ENCODE peak calls at places on chromosomes 16 and 17, in eight cellular contexts. One of them, this sample, is unnamed.

GRCh38 chr17:61689610-61690180 is 98.7 kb upstream of the NACA2 start:
- DNase-seq in neural crest cell: no peak
- DNase-seq in natural killer cell: no peak
- DNase-seq in kidney epithelial cell: no peak
- DNase-seq in cardiac fibroblast: peak; percentile 49
- DNase-seq in A549: no peak
- DNase-seq in tibial nerve: no peak
- DNase-seq in omental fat pad: no peak
- DNase-seq in this sample: no peak

GRCh38 chr16:71769222-71769621 is 39.4 kb downstream of the AP1G1 start:
- DNase-seq in kidney epithelial cell: no peak
- DNase-seq in natural killer cell: no peak
- DNase-seq in tibial nerve: no peak
- DNase-seq in omental fat pad: no peak
- DNase-seq in A549: no peak
- DNase-seq in cardiac fibroblast: no peak
- DNase-seq in neural crest cell: no peak
- DNase-seq in this sample: no peak

GRCh38 chr17:73308017-73308823 is 3.6 kb downstream of the CDC42EP4 start:
- DNase-seq in neural crest cell: no peak
- DNase-seq in kidney epithelial cell: peak; percentile 51
- DNase-seq in cardiac fibroblast: peak; percentile 82
- DNase-seq in omental fat pad: no peak
- DNase-seq in natural killer cell: no peak
- DNase-seq in A549: peak; percentile 92
- DNase-seq in tibial nerve: peak; percentile 65
- DNase-seq in this sample: peak; percentile 54

GRCh38 chr16:69443809-69444611 is 19.6 kb downstream of the CYB5B start:
- DNase-seq in A549: no peak
- DNase-seq in omental fat pad: no peak
- DNase-seq in neural crest cell: no peak
- DNase-seq in natural killer cell: peak; percentile 48
- DNase-seq in tibial nerve: peak; percentile 17
- DNase-seq in kidney epithelial cell: no peak
- DNase-seq in cardiac fibroblast: peak; percentile 72
- DNase-seq in this sample: no peak

GRCh38 chr17:42101513-42102292 is 3.4 kb upstream of the ZNF385C start:
- DNase-seq in kidney epithelial cell: no peak
- DNase-seq in cardiac fibroblast: peak; percentile 79
- DNase-seq in omental fat pad: peak; percentile 86
- DNase-seq in natural killer cell: peak; percentile 49
- DNase-seq in neural crest cell: peak; percentile 90
- DNase-seq in A549: peak; percentile 93
- DNase-seq in tibial nerve: peak; percentile 86
- DNase-seq in this sample: no peak

GRCh38 chr17:4175921-4176802 is 33.2 kb downstream of the CYB5D2 start:
- DNase-seq in A549: no peak
- DNase-seq in natural killer cell: peak; percentile 32
- DNase-seq in tibial nerve: no peak
- DNase-seq in kidney epithelial cell: no peak
- DNase-seq in omental fat pad: no peak
- DNase-seq in cardiac fibroblast: no peak
- DNase-seq in neural crest cell: no peak
- DNase-seq in this sample: no peak

GRCh38 chr16:56477096-56477878 is 25.9 kb downstream of the OGFOD1 start:
- DNase-seq in omental fat pad: no peak
- DNase-seq in neural crest cell: no peak
- DNase-seq in cardiac fibroblast: peak; percentile 90
- DNase-seq in natural killer cell: no peak
- DNase-seq in tibial nerve: no peak
- DNase-seq in A549: peak; percentile 10
- DNase-seq in kidney epithelial cell: peak; percentile 53
- DNase-seq in this sample: no peak

GRCh38 chr17:30372755-30373154 is 6.0 kb upstream of the CPD start:
- DNase-seq in neural crest cell: no peak
- DNase-seq in natural killer cell: no peak
- DNase-seq in tibial nerve: no peak
- DNase-seq in omental fat pad: no peak
- DNase-seq in kidney epithelial cell: peak; percentile 29
- DNase-seq in A549: peak; percentile 65
- DNase-seq in cardiac fibroblast: peak; percentile 55
- DNase-seq in this sample: no peak

GRCh38 chr16:53704445-53704813 is 473 bp downstream of the FTO start:
- DNase-seq in A549: no peak
- DNase-seq in kidney epithelial cell: no peak
- DNase-seq in omental fat pad: no peak
- DNase-seq in tibial nerve: no peak
- DNase-seq in natural killer cell: no peak
- DNase-seq in neural crest cell: no peak
- DNase-seq in cardiac fibroblast: peak; percentile 4
- DNase-seq in this sample: no peak

GRCh38 chr16:53707671-53708070 is 3.7 kb downstream of the FTO start:
- DNase-seq in natural killer cell: no peak
- DNase-seq in neural crest cell: no peak
- DNase-seq in omental fat pad: no peak
- DNase-seq in A549: no peak
- DNase-seq in tibial nerve: no peak
- DNase-seq in cardiac fibroblast: peak; percentile 41
- DNase-seq in kidney epithelial cell: no peak
- DNase-seq in this sample: no peak

GRCh38 chr16:53708490-53708889 is 4.5 kb downstream of the FTO start:
- DNase-seq in kidney epithelial cell: no peak
- DNase-seq in natural killer cell: no peak
- DNase-seq in cardiac fibroblast: no peak
- DNase-seq in omental fat pad: no peak
- DNase-seq in tibial nerve: no peak
- DNase-seq in A549: no peak
- DNase-seq in neural crest cell: no peak
- DNase-seq in this sample: no peak

DNA sequence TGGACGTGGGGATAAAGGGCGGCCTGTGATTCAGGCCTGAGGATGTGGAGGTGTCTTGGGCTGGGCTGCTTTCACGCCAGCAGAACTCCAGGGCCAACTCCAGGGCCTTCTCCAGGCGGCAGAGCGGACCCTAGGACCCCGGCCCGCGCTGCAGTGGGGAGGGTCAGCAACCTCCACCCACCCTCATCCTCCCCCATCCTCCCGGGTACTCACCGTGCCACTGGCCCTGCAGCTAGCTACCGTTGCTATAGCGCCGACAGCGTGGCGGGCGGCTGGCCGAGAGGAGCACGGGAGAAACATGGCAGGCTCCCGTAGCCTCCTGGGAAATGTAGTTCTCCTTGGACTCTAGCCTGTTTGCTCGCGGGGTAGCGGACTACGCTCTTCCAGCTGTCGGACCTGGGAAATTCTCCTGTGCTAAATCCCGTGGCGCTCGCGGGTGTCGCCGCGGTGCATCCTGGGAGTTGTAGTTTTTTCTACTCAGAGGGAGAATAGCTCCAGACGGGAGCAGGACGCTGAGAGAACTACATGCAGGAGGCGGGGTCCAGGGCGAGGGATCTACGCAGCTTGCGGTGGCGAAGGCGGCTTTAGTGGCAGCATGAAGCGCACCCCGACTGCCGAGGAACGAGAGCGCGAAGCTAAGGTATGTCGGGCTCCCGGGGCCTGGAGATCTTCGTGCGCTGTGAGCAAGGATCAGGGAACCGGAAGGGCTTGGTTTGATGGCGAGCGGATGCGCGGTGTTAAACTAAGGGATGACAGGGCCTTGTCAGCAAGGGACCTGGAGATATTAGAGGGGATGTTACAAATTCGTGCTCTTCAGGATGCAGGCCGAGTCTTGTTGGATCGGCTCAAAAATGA is at the start of the genes FTO and RPGRIP1L:
- DNase-seq in A549: peak; percentile 94
- DNase-seq in cardiac fibroblast: peak; percentile 100
- DNase-seq in omental fat pad: peak; percentile 99
- DNase-seq in tibial nerve: peak; percentile 100
- DNase-seq in natural killer cell: peak; percentile 86
- DNase-seq in neural crest cell: peak; percentile 100
- DNase-seq in kidney epithelial cell: peak; percentile 95
- DNase-seq in this sample: peak; percentile 100
- TF ChIP-seq CTCF in A549: no peak
- TF ChIP-seq CTCF in cardiac fibroblast: no peak
- TF ChIP-seq CTCF in omental fat pad: no peak
- TF ChIP-seq CTCF in tibial nerve: no peak
- TF ChIP-seq CTCF in natural killer cell: peak; percentile 24
- TF ChIP-seq CTCF in neural crest cell: no peak
- TF ChIP-seq CTCF in kidney epithelial cell: no peak
- TF ChIP-seq CTCF in this sample: no peak

GRCh38 chr17:45284176-45285140 is 22.6 kb upstream of the SPATA32 start:
- DNase-seq in natural killer cell: no peak
- DNase-seq in kidney epithelial cell: no peak
- DNase-seq in cardiac fibroblast: no peak
- DNase-seq in neural crest cell: no peak
- DNase-seq in tibial nerve: no peak
- DNase-seq in A549: no peak
- DNase-seq in omental fat pad: no peak
- DNase-seq in this sample: no peak
- TF ChIP-seq CTCF in natural killer cell: no peak
- TF ChIP-seq CTCF in kidney epithelial cell: peak; percentile 33
- TF ChIP-seq CTCF in cardiac fibroblast: peak; percentile 20
- TF ChIP-seq CTCF in neural crest cell: peak; percentile 23
- TF ChIP-seq CTCF in tibial nerve: no peak
- TF ChIP-seq CTCF in A549: peak; percentile 44
- TF ChIP-seq CTCF in omental fat pad: no peak
- TF ChIP-seq CTCF in this sample: no peak

GRCh38 chr17:60110586-60110985 is 31.9 kb upstream of the HEATR6 start:
- DNase-seq in omental fat pad: no peak
- DNase-seq in neural crest cell: no peak
- DNase-seq in natural killer cell: no peak
- DNase-seq in cardiac fibroblast: no peak
- DNase-seq in A549: no peak
- DNase-seq in kidney epithelial cell: no peak
- DNase-seq in tibial nerve: no peak
- DNase-seq in this sample: no peak

GRCh38 chr17:60109161-60109560 is 30.4 kb upstream of the HEATR6 start:
- DNase-seq in natural killer cell: no peak
- DNase-seq in neural crest cell: no peak
- DNase-seq in omental fat pad: no peak
- DNase-seq in A549: no peak
- DNase-seq in cardiac fibroblast: no peak
- DNase-seq in kidney epithelial cell: no peak
- DNase-seq in tibial nerve: no peak
- DNase-seq in this sample: no peak

GRCh38 chr17:60108712-60109111 is 30.0 kb upstream of the HEATR6 start:
- DNase-seq in cardiac fibroblast: no peak
- DNase-seq in neural crest cell: no peak
- DNase-seq in A549: no peak
- DNase-seq in tibial nerve: no peak
- DNase-seq in natural killer cell: no peak
- DNase-seq in omental fat pad: no peak
- DNase-seq in kidney epithelial cell: no peak
- DNase-seq in this sample: no peak

GRCh38 chr17:60106377-60107059 is 27.8 kb upstream of the HEATR6 start:
- DNase-seq in A549: no peak
- DNase-seq in omental fat pad: no peak
- DNase-seq in neural crest cell: no peak
- DNase-seq in kidney epithelial cell: no peak
- DNase-seq in tibial nerve: no peak
- DNase-seq in natural killer cell: no peak
- DNase-seq in cardiac fibroblast: peak; percentile 72
- DNase-seq in this sample: no peak

DNA sequence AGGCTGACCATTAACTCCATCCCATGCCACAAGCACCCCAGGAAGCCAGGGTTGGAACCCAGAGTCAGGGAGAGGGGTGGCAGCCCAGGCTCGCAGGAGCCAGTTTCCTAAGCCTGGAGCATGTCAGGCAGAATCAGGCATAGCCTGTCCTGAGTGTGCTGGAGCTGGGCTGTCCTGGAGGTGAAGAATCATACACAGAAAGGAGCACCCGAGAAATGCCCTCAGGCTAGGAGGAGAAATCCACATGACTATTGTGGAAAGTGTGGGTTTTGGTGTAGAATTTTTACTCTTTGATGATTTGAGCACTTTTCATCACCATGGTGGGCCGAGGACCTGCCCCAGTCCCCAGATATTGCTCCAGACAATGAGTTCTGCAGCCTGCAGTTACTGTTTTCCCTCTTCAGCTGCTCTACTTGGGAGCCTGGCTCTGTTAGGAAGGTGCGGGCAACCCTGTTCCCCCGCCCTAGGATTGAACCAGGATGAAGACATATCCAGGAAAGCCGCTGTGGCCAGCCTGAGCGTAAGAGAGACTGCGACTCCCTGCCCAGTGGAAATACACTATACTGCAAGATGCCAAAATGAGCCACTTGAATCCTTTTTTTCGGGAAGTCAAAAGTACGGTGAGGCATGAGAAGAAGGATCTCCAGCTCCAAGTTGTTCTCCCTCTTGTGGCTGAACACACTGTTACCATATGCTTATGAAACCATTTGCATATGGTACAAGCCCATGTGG is 29.0 kb upstream of the HEATR6 start:
- DNase-seq in neural crest cell: no peak
- DNase-seq in A549: no peak
- DNase-seq in tibial nerve: no peak
- DNase-seq in natural killer cell: no peak
- DNase-seq in omental fat pad: no peak
- DNase-seq in kidney epithelial cell: no peak
- DNase-seq in cardiac fibroblast: peak; percentile 34
- DNase-seq in this sample: no peak
- TF ChIP-seq CTCF in neural crest cell: peak; percentile 20
- TF ChIP-seq CTCF in A549: no peak
- TF ChIP-seq CTCF in tibial nerve: no peak
- TF ChIP-seq CTCF in natural killer cell: no peak
- TF ChIP-seq CTCF in omental fat pad: no peak
- TF ChIP-seq CTCF in kidney epithelial cell: no peak
- TF ChIP-seq CTCF in cardiac fibroblast: peak; percentile 7
- TF ChIP-seq CTCF in this sample: peak; percentile 16

GRCh38 chr17:11874756-11875155 is 122.5 kb downstream of the ZNF18 start:
- DNase-seq in cardiac fibroblast: no peak
- DNase-seq in kidney epithelial cell: no peak
- DNase-seq in A549: no peak
- DNase-seq in natural killer cell: no peak
- DNase-seq in omental fat pad: no peak
- DNase-seq in tibial nerve: no peak
- DNase-seq in neural crest cell: no peak
- DNase-seq in this sample: no peak

GRCh38 chr17:11882716-11883115 is 114.6 kb downstream of the ZNF18 start:
- DNase-seq in kidney epithelial cell: no peak
- DNase-seq in neural crest cell: no peak
- DNase-seq in tibial nerve: no peak
- DNase-seq in omental fat pad: no peak
- DNase-seq in cardiac fibroblast: no peak
- DNase-seq in natural killer cell: no peak
- DNase-seq in A549: no peak
- DNase-seq in this sample: no peak

GRCh38 chr17:11885051-11885450 is 112.2 kb downstream of the ZNF18 start:
- DNase-seq in cardiac fibroblast: no peak
- DNase-seq in natural killer cell: no peak
- DNase-seq in kidney epithelial cell: no peak
- DNase-seq in neural crest cell: no peak
- DNase-seq in A549: no peak
- DNase-seq in tibial nerve: no peak
- DNase-seq in omental fat pad: no peak
- DNase-seq in this sample: no peak

DNA sequence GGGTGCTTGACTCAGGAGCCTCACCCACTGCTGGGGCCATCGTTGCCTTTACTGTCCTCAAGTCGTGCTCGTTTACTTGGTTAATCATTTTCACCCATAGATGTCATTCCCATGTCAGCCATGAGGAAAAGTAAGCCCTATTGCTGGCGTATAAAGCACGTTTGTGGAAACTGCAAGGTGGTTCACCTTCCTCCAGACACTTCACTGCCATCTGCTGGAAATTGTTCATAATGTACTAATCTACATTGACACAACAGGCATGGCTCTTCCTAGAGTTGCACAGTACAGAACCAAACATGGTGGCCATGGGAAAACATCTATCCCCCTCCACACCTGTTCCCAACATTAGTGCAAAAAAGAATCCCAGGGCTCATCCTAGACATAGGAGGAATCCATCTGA is 116.6 kb downstream of the ZNF18 start:
- DNase-seq in natural killer cell: no peak
- DNase-seq in omental fat pad: no peak
- DNase-seq in A549: peak; percentile 33
- DNase-seq in neural crest cell: no peak
- DNase-seq in cardiac fibroblast: peak; percentile 2
- DNase-seq in kidney epithelial cell: no peak
- DNase-seq in tibial nerve: no peak
- DNase-seq in this sample: no peak
- TF ChIP-seq CTCF in natural killer cell: no peak
- TF ChIP-seq CTCF in omental fat pad: no peak
- TF ChIP-seq CTCF in A549: peak; percentile 34
- TF ChIP-seq CTCF in neural crest cell: peak; percentile 56
- TF ChIP-seq CTCF in cardiac fibroblast: no peak
- TF ChIP-seq CTCF in kidney epithelial cell: peak; percentile 26
- TF ChIP-seq CTCF in tibial nerve: no peak
- TF ChIP-seq CTCF in this sample: no peak